ENCODE peak calls at places on chromosomes 4 and X, in six cellular contexts. J is IMR-90, P is cardiac muscle cell, F is upper lobe of right lung, V is RWPE2, A is spleen. M is an unnamed sample.
A peak's percentile ranks its signal among the peaks of the same experiment; 100 is the strongest.

GRCh38 chrX:149909324-149910177 is 19.8 kb upstream of the HSFX4 start:
- DNase-seq in A (no peak), J (no peak), F (no peak), V (no peak), P (no peak), M (no peak)

GRCh38 chr4:73599182-73599581 is 21.1 kb downstream of the RASSF6 start:
- DNase-seq in J (peak; percentile 73), F (no peak), A (no peak), P (peak; percentile 78), V (no peak), M (no peak)

GRCh38 chr4:18127030-18127429 is 105.5 kb upstream of the LCORL start:
- DNase-seq in J (no peak), A (no peak), F (no peak), V (no peak), P (no peak), M (no peak)

GRCh38 chrX:70439016-70439415 is 5.6 kb upstream of the DLG3 start:
- DNase-seq in J (no peak), A (no peak), F (no peak), V (no peak), P (peak; percentile 30), M (no peak)

GRCh38 chrX:115098897-115099296 is 81.5 kb upstream of the IL13RA2 start:
- DNase-seq in P (no peak), A (peak; percentile 40), J (no peak), F (no peak), V (no peak), M (no peak)

GRCh38 chr4:109728385-109728784 is 1.5 kb downstream of the PLA2G12A start:
- DNase-seq in A (no peak), V (no peak), J (no peak), P (no peak), F (no peak), M (no peak)

GRCh38 chr4:158496030-158496741 is 25.5 kb upstream of the RXFP1 start:
- DNase-seq in F (peak; percentile 66), P (peak; percentile 20), J (no peak), V (no peak), A (no peak), M (peak; percentile 33)

GRCh38 chr4:79852305-79852730 is 220.7 kb downstream of the ANTXR2 start:
- DNase-seq in V (no peak), A (no peak), F (no peak), P (peak; percentile 91), J (peak; percentile 81), M (peak; percentile 31)

GRCh38 chrX:133685806-133686205 is 270.5 kb upstream of the GPC4 start:
- DNase-seq in A (no peak), F (no peak), J (no peak), V (no peak), P (peak; percentile 6), M (no peak)

GRCh38 chr4:2937986-2938385 is 25.2 kb downstream of the NOP14 start:
- DNase-seq in V (no peak), A (no peak), J (no peak), F (peak; percentile 13), P (no peak), M (no peak)

GRCh38 chrX:37872303-37872655 is 24.9 kb upstream of the DYNLT3 start:
- DNase-seq in P (no peak), J (no peak), V (no peak), F (no peak), A (no peak), M (no peak)

GRCh38 chrX:37871626-37872302 is 24.4 kb upstream of the DYNLT3 start:
- DNase-seq in J (peak; percentile 93), P (peak; percentile 80), V (peak; percentile 76), F (no peak), A (no peak), M (no peak)

GRCh38 chrX:37879692-37880091 is 32.3 kb upstream of the DYNLT3 start:
- DNase-seq in F (no peak), V (no peak), A (no peak), J (no peak), P (no peak), M (no peak)

GRCh38 chrX:37873220-37873619 is 25.8 kb upstream of the DYNLT3 start:
- DNase-seq in P (no peak), J (no peak), F (no peak), A (no peak), V (no peak), M (no peak)

DNA sequence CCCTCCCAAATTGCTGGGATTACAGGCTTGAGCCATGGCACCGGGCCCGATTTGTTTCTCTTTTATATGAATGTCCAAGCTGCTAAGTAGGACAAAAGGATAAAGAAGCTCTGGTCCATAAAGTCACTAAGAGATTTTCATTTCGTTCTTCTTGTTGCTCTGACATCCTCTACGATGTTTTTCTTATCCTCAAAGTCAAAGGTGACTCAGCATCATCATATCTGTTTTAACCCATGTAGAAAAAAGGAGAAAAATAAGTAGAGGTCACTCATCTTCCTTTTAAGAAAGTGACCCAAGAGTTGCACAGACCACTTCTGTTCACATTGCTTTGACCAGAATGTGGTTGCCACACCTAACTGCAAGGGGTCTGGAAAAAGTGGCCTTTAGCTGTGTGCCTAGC is 29.3 kb upstream of the DYNLT3 start:
- DNase-seq in A (no peak), F (no peak), P (no peak), V (no peak), J (no peak), M (no peak)
- H3K4me1 ChIP-seq in A (no peaks in the 10 kb centered on the region), F (no peaks in the 10 kb centered on the region), P (no peaks in the 10 kb centered on the region), V (no peaks in the 10 kb centered on the region), J (peaks cover 3% of the 10 kb centered on the region), M (no peaks in the 10 kb centered on the region)

GRCh38 chrX:34653811-34654210 is 3.3 kb downstream of the TMEM47 start:
- DNase-seq in A (no peak), J (no peak), P (no peak), V (no peak), F (no peak), M (no peak)
- H3K4me3 ChIP-seq in A (peak overlapping the region; percentile 10), J (peak overlapping the region; percentile 99), P (peak overlapping the region; percentile 77), V (no peak overlapping the region), F (peak overlapping the region; percentile 56), M (no peak overlapping the region)

GRCh38 chr4:98909646-98910045 is 19.3 kb downstream of the EIF4E start:
- DNase-seq in F (no peak), P (no peak), A (no peak), V (no peak), J (no peak), M (no peak)

GRCh38 chr4:98905297-98905696 is 23.6 kb downstream of the EIF4E start:
- DNase-seq in A (no peak), J (no peak), P (no peak), F (no peak), V (no peak), M (no peak)

GRCh38 chr4:98905834-98906233 is 23.1 kb downstream of the EIF4E start:
- DNase-seq in J (peak; percentile 65), V (no peak), A (no peak), P (no peak), F (no peak), M (no peak)

GRCh38 chr4:98908703-98909262 is 20.1 kb downstream of the EIF4E start:
- DNase-seq in V (no peak), A (no peak), P (no peak), J (no peak), F (no peak), M (no peak)

DNA sequence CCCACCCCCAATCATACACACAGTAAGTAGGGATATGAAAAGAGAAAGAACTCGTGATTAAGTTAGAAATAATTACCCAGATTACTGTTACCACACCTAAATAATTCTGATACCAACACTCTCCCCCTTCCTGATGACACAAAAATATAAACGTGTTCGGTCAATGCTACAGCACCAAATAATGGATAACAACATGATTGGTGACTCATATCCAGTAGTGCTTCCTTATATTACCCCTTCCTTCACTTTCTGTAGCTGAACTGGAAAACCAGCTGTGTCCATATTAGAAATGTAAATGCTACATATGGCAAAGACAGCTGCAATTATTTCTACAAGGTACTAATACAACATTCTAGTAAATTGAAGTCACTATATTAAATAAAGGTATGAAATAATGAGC is 20.8 kb downstream of the EIF4E start:
- DNase-seq in P (no peak), V (no peak), F (no peak), J (peak; percentile 4), A (no peak), M (no peak)
- TF ChIP-seq CTCF in P (no peak), V (no peak), F (no peak), J (no peak), A (no peak), M (no peak)

DNA sequence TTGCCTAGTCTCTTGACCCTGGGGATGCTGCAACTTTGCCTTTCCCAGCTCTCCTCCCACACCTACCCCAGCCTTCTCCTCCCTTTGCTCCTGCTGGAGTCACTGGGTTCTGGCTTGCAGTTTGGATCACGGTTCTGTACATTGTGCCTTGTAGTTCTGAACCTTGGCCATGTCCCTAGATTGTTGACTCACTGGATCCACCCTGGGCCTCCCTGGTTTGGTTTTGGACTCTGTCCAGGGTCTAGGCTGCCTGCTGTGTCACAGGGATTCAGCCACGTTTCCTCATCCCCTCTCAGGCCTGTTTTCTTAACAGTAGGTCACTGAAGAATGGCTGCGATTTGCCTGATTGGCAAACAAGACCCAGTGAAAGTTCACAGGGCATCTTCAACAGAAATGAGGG is 11.5 kb upstream of the GABRE start:
- DNase-seq in V (no peak), A (no peak), J (peak; percentile 5), P (peak; percentile 65), F (no peak), M (no peak)
- H3K4me1 ChIP-seq in V (peaks cover 38% of the 10 kb centered on the region), A (no peaks in the 10 kb centered on the region), J (no peaks in the 10 kb centered on the region), P (no peaks in the 10 kb centered on the region), F (no peaks in the 10 kb centered on the region), M (no peaks in the 10 kb centered on the region)

GRCh38 chr4:179597301-179597700 is 2155.1 kb upstream of the AGA start:
- DNase-seq in V (no peak), F (no peak), J (no peak), A (no peak), P (no peak), M (no peak)
- H3K4me3 ChIP-seq in V (no peak overlapping the region), F (no peak overlapping the region), J (no peak overlapping the region), A (no peak overlapping the region), P (no peak overlapping the region), M (no peak overlapping the region)

GRCh38 chrX:43585922-43586321 is 70.2 kb upstream of the MAOA start:
- DNase-seq in A (no peak), P (no peak), F (no peak), V (no peak), J (no peak), M (no peak)
- TF ChIP-seq CTCF in A (no peak), P (no peak), F (no peak), V (no peak), J (no peak), M (no peak)

GRCh38 chr4:6937201-6937600 is 27.6 kb downstream of the TBC1D14 start:
- DNase-seq in J (no peak), A (no peak), V (no peak), F (no peak), P (no peak), M (no peak)
- H3K4me1 ChIP-seq in J (peaks cover 18% of the 10 kb centered on the region), A (peaks cover 71% of the 10 kb centered on the region), V (peaks cover 9% of the 10 kb centered on the region), F (peaks cover 37% of the 10 kb centered on the region), P (peaks cover 5% of the 10 kb centered on the region), M (peaks cover 76% of the 10 kb centered on the region)

M was measured in left lung.